ENCODE peak calls at places on chromosomes 13 and 19, in seven cellular contexts. G is cardiac muscle cell, O is WERI-Rb-1, T is breast epithelium, W is neural progenitor cell, Q is SK-N-SH, Z is IMR-90. C is an unnamed sample.

GRCh38 chr19:19211499-19212432 is at the start of gene NCAN:
- DNase-seq in G (peak; percentile 65), O (peak; percentile 48), T (no peak), W (peak; percentile 90), Q (peak; percentile 96), Z (no peak), C (peak; percentile 47)

GRCh38 chr13:31945202-31945978 is 86.2 kb upstream of the FRY start:
- DNase-seq in G (peak; percentile 46), O (no peak), T (peak; percentile 58), W (peak; percentile 41), Q (peak; percentile 27), Z (peak; percentile 81), C (peak; percentile 39)

GRCh38 chr13:43986395-43986794 is 106.7 kb downstream of the LACC1 start:
- DNase-seq in G (peak; percentile 71), O (no peak), T (no peak), W (no peak), Q (no peak), Z (no peak), C (no peak)

GRCh38 chr13:74036373-74036772 is 97.8 kb downstream of the KLF12 start:
- DNase-seq in G (no peak), O (no peak), T (peak; percentile 86), W (no peak), Q (no peak), Z (no peak), C (peak; percentile 81)

GRCh38 chr19:6126335-6126974 is 9.0 kb upstream of the ACSBG2 start:
- DNase-seq in G (peak; percentile 41), O (peak; percentile 41), T (no peak), W (peak; percentile 55), Q (peak; percentile 55), Z (peak; percentile 71), C (peak; percentile 50)

GRCh38 chr19:19444694-19445155 is 39.2 kb downstream of the GATAD2A start:
- DNase-seq in G (no peak), O (no peak), T (no peak), W (no peak), Q (no peak), Z (peak; percentile 36), C (no peak)

GRCh38 chr13:113731192-113732175 is 27.5 kb upstream of the TMEM255B start:
- DNase-seq in G (no peak), O (no peak), T (no peak), W (no peak), Q (no peak), Z (no peak), C (no peak)

GRCh38 chr19:18543814-18544475 is 572 bp upstream of the FKBP8 start:
- DNase-seq in G (peak; percentile 32), O (peak; percentile 57), T (peak; percentile 37), W (peak; percentile 70), Q (no peak), Z (peak; percentile 40), C (peak; percentile 78)

GRCh38 chr13:37806666-37807065 is 62.9 kb downstream of the TRPC4 start:
- DNase-seq in G (no peak), O (no peak), T (no peak), W (no peak), Q (no peak), Z (no peak), C (no peak)

GRCh38 chr19:829129-829758 is 1.6 kb downstream of the AZU1 start:
- DNase-seq in G (no peak), O (no peak), T (no peak), W (no peak), Q (no peak), Z (no peak), C (no peak)

GRCh38 chr13:48401480-48401879 is 11.4 kb downstream of the LPAR6 start:
- DNase-seq in G (no peak), O (no peak), T (no peak), W (no peak), Q (no peak), Z (no peak), C (no peak)

GRCh38 chr13:86986448-86986847 is 684.7 kb upstream of the SLITRK5 start:
- DNase-seq in G (no peak), O (peak; percentile 17), T (no peak), W (peak; percentile 67), Q (no peak), Z (peak; percentile 25), C (no peak)

GRCh38 chr13:94657167-94657566 is 55.2 kb downstream of the SOX21 start:
- DNase-seq in G (no peak), O (no peak), T (no peak), W (no peak), Q (no peak), Z (peak; percentile 57), C (no peak)

GRCh38 chr13:35957174-35957867 is 173.9 kb downstream of the DCLK1 start:
- DNase-seq in G (no peak), O (no peak), T (no peak), W (no peak), Q (no peak), Z (peak; percentile 50), C (no peak)

GRCh38 chr19:1501200-1501595 is 10.2 kb downstream of the REEP6 start:
- DNase-seq in G (no peak), O (no peak), T (peak; percentile 74), W (no peak), Q (no peak), Z (no peak), C (no peak)

GRCh38 chr13:105778196-105778595 is 757.3 kb downstream of the EFNB2 start:
- DNase-seq in G (no peak), O (no peak), T (no peak), W (no peak), Q (no peak), Z (peak; percentile 35), C (no peak)

GRCh38 chr13:90623318-90624011 is 724.0 kb upstream of the MIR17HG start:
- DNase-seq in G (no peak), O (no peak), T (no peak), W (no peak), Q (no peak), Z (no peak), C (no peak)
- H3K27ac ChIP-seq in G (no peak overlapping the region), O (no peak overlapping the region), T (no peak overlapping the region), W (no peak overlapping the region), Q (no peak overlapping the region), Z (no peak overlapping the region), C (no peak overlapping the region)

GRCh38 chr19:42121666-42122069 is 10.6 kb downstream of the POU2F2 start:
- DNase-seq in G (no peak), O (no peak), T (no peak), W (no peak), Q (no peak), Z (peak; percentile 88), C (no peak)

GRCh38 chr19:42124386-42124901 is 7.8 kb downstream of the POU2F2 start:
- DNase-seq in G (no peak), O (no peak), T (no peak), W (no peak), Q (no peak), Z (no peak), C (no peak)

GRCh38 chr19:42123765-42124164 is 8.5 kb downstream of the POU2F2 start:
- DNase-seq in G (no peak), O (no peak), T (no peak), W (no peak), Q (no peak), Z (no peak), C (no peak)

GRCh38 chr19:42121036-42121621 is 11.1 kb downstream of the POU2F2 start:
- DNase-seq in G (no peak), O (no peak), T (no peak), W (no peak), Q (no peak), Z (no peak), C (no peak)

GRCh38 chr19:42122691-42123607 is 9.3 kb downstream of the POU2F2 start:
- DNase-seq in G (no peak), O (no peak), T (no peak), W (no peak), Q (no peak), Z (no peak), C (no peak)
- TF ChIP-seq CTCF in G (no peak), O (peak; percentile 9), T (no peak), W (no peak), Q (peak; percentile 33), Z (no peak), C (no peak)

GRCh38 chr13:27470042-27470830 is 19.9 kb upstream of the MTIF3 start:
- DNase-seq in G (no peak), O (no peak), T (no peak), W (no peak), Q (no peak), Z (no peak), C (no peak)

GRCh38 chr13:27476943-27477681 is 26.7 kb upstream of the MTIF3 start:
- DNase-seq in G (no peak), O (no peak), T (no peak), W (no peak), Q (no peak), Z (peak; percentile 50), C (no peak)

GRCh38 chr13:27472441-27472840 is 22.1 kb upstream of the MTIF3 start:
- DNase-seq in G (no peak), O (no peak), T (no peak), W (no peak), Q (no peak), Z (no peak), C (no peak)

GRCh38 chr13:27472941-27473340 is 22.6 kb upstream of the MTIF3 start:
- DNase-seq in G (no peak), O (no peak), T (no peak), W (no peak), Q (no peak), Z (no peak), C (no peak)

DNA sequence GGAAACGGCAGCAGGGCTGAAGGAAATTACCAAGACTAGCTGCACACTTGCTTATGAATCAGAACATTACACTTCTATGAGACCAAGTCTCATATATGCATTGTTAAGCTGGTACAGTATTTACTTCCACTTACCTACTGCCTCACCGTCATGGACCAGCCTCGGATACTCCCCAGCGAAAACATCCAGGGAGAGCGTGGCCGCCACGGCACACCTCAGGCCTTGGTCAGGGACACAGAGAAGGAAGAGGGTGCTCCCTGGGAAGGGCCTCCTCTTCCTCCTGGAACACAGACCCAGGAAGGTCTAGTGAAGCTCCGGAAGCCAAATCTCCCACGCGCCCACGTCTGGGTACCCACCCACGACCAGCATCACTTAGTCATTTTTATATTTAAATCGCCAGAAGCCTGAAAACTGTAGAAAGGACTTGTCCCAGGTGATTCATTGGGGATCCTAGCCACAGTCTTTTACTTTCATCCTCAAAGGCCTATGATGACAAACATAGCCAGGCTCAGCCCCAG is 24.4 kb upstream of the MTIF3 start:
- DNase-seq in G (no peak), O (no peak), T (no peak), W (no peak), Q (no peak), Z (no peak), C (no peak)
- H3K27ac ChIP-seq in G (no peak overlapping the region), O (no peak overlapping the region), T (no peak overlapping the region), W (no peak overlapping the region), Q (no peak overlapping the region), Z (no peak overlapping the region), C (no peak overlapping the region)

GRCh38 chr13:109785892-109786450 is 412 bp downstream of the IRS2 start:
- DNase-seq in G (no peak), O (no peak), T (no peak), W (no peak), Q (peak; percentile 70), Z (no peak), C (no peak)

GRCh38 chr13:109783815-109784589 is 2.4 kb downstream of the IRS2 start:
- DNase-seq in G (no peak), O (no peak), T (peak; percentile 29), W (no peak), Q (peak; percentile 53), Z (no peak), C (peak; percentile 50)

GRCh38 chr13:109785141-109785891 is 1.1 kb downstream of the IRS2 start:
- DNase-seq in G (peak; percentile 76), O (peak; percentile 78), T (peak; percentile 44), W (peak; percentile 66), Q (peak; percentile 47), Z (peak; percentile 57), C (peak; percentile 42)

GRCh38 chr13:109783447-109783814 is 3.0 kb downstream of the IRS2 start:
- DNase-seq in G (no peak), O (peak; percentile 36), T (no peak), W (peak; percentile 30), Q (peak; percentile 65), Z (no peak), C (peak; percentile 74)

GRCh38 chr13:109784590-109785140 is 1.7 kb downstream of the IRS2 start:
- DNase-seq in G (peak; percentile 89), O (peak; percentile 90), T (peak; percentile 43), W (peak; percentile 93), Q (peak; percentile 88), Z (peak; percentile 62), C (peak; percentile 81)
- TF ChIP-seq CTCF in G (peak; percentile 16), O (peak; percentile 89), T (no peak), W (peak; percentile 59), Q (peak; percentile 28), Z (peak; percentile 73), C (peak; percentile 67)